ENCODE peak calls at places on chromosomes 2 and 18, in ten cellular contexts. One of them, this sample, is unnamed.

GRCh38 chr18:48023334-48024008 is 93.0 kb upstream of the SMAD2 start:
- DNase-seq in osteoblast: peak; percentile 94
- DNase-seq in right cardiac atrium: no peak
- DNase-seq in GM23248: peak; percentile 65
- DNase-seq in tibial artery: no peak
- DNase-seq in bronchial epithelial cell: peak; percentile 80
- DNase-seq in neural progenitor cell: peak; percentile 73
- DNase-seq in astrocyte: peak; percentile 81
- DNase-seq in SJSA1: peak; percentile 62
- DNase-seq in MM.1S: peak; percentile 31
- DNase-seq in this sample: no peak

GRCh38 chr2:9226458-9227380 is 20.1 kb downstream of the ASAP2 start:
- DNase-seq in osteoblast: no peak
- DNase-seq in right cardiac atrium: no peak
- DNase-seq in GM23248: no peak
- DNase-seq in tibial artery: no peak
- DNase-seq in bronchial epithelial cell: no peak
- DNase-seq in neural progenitor cell: no peak
- DNase-seq in astrocyte: no peak
- DNase-seq in SJSA1: no peak
- DNase-seq in MM.1S: no peak
- DNase-seq in this sample: no peak

GRCh38 chr18:29811519-29811918 is 1231.0 kb downstream of the DSC3 start:
- DNase-seq in osteoblast: peak; percentile 31
- DNase-seq in right cardiac atrium: no peak
- DNase-seq in GM23248: no peak
- DNase-seq in tibial artery: no peak
- DNase-seq in bronchial epithelial cell: no peak
- DNase-seq in neural progenitor cell: no peak
- DNase-seq in astrocyte: no peak
- DNase-seq in SJSA1: no peak
- DNase-seq in MM.1S: no peak
- DNase-seq in this sample: no peak

GRCh38 chr2:171081649-171082111 is 79.0 kb downstream of the TLK1 start:
- DNase-seq in osteoblast: no peak
- DNase-seq in right cardiac atrium: no peak
- DNase-seq in GM23248: no peak
- DNase-seq in tibial artery: no peak
- DNase-seq in bronchial epithelial cell: no peak
- DNase-seq in neural progenitor cell: peak; percentile 4
- DNase-seq in astrocyte: no peak
- DNase-seq in SJSA1: no peak
- DNase-seq in MM.1S: no peak
- DNase-seq in this sample: no peak

GRCh38 chr2:204604061-204604460 is 58.8 kb downstream of the PARD3B start:
- DNase-seq in osteoblast: no peak
- DNase-seq in right cardiac atrium: no peak
- DNase-seq in GM23248: peak; percentile 4
- DNase-seq in tibial artery: no peak
- DNase-seq in bronchial epithelial cell: no peak
- DNase-seq in neural progenitor cell: no peak
- DNase-seq in astrocyte: peak; percentile 62
- DNase-seq in SJSA1: no peak
- DNase-seq in MM.1S: no peak
- DNase-seq in this sample: no peak

GRCh38 chr2:53582556-53582955 is 185.0 kb upstream of the CHAC2 start:
- DNase-seq in osteoblast: no peak
- DNase-seq in right cardiac atrium: no peak
- DNase-seq in GM23248: no peak
- DNase-seq in tibial artery: no peak
- DNase-seq in bronchial epithelial cell: no peak
- DNase-seq in neural progenitor cell: no peak
- DNase-seq in astrocyte: no peak
- DNase-seq in SJSA1: no peak
- DNase-seq in MM.1S: no peak
- DNase-seq in this sample: no peak

GRCh38 chr2:71864085-71864484 is 283.6 kb downstream of the CYP26B1 start:
- DNase-seq in osteoblast: no peak
- DNase-seq in right cardiac atrium: no peak
- DNase-seq in GM23248: no peak
- DNase-seq in tibial artery: no peak
- DNase-seq in bronchial epithelial cell: no peak
- DNase-seq in neural progenitor cell: no peak
- DNase-seq in astrocyte: no peak
- DNase-seq in SJSA1: no peak
- DNase-seq in MM.1S: no peak
- DNase-seq in this sample: no peak

GRCh38 chr2:182595650-182596049 is 120.4 kb upstream of the DNAJC10 start:
- DNase-seq in osteoblast: peak; percentile 73
- DNase-seq in right cardiac atrium: no peak
- DNase-seq in GM23248: no peak
- DNase-seq in tibial artery: no peak
- DNase-seq in bronchial epithelial cell: no peak
- DNase-seq in neural progenitor cell: no peak
- DNase-seq in astrocyte: no peak
- DNase-seq in SJSA1: no peak
- DNase-seq in MM.1S: no peak
- DNase-seq in this sample: no peak

GRCh38 chr18:58161659-58162058 is 117.6 kb downstream of the NEDD4L start:
- DNase-seq in osteoblast: no peak
- DNase-seq in right cardiac atrium: no peak
- DNase-seq in GM23248: no peak
- DNase-seq in tibial artery: no peak
- DNase-seq in bronchial epithelial cell: peak; percentile 39
- DNase-seq in neural progenitor cell: peak; percentile 39
- DNase-seq in astrocyte: peak; percentile 4
- DNase-seq in SJSA1: no peak
- DNase-seq in MM.1S: no peak
- DNase-seq in this sample: peak; percentile 31

DNA sequence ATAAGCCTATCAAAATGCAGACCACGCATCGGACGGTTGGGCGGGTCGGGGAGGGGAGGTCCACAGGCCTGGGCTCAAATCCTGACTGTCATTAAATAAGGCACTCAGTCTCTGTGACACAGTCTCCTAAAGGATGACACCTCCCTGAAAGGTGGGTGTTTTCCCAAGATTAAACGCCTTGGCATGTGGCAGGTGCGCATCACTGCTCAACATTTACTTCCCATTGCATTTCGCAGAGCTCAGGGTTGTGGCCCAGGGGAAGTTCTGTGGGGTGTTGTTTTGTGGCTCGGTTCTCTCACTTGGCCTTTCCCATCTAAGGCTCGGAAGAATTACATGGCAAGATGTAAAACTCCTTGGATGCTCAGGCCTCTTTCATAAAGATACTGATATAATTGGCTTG is 107.4 kb downstream of the NCK2 start:
- DNase-seq in osteoblast: no peak
- DNase-seq in right cardiac atrium: no peak
- DNase-seq in GM23248: no peak
- DNase-seq in tibial artery: no peak
- DNase-seq in bronchial epithelial cell: no peak
- DNase-seq in neural progenitor cell: no peak
- DNase-seq in astrocyte: no peak
- DNase-seq in SJSA1: no peak
- DNase-seq in MM.1S: no peak
- DNase-seq in this sample: peak; percentile 86
- H3K4me3 ChIP-seq in osteoblast: no peak overlapping the region
- H3K4me3 ChIP-seq in right cardiac atrium: no peak overlapping the region
- H3K4me3 ChIP-seq in GM23248: no peak overlapping the region
- H3K4me3 ChIP-seq in tibial artery: no peak overlapping the region
- H3K4me3 ChIP-seq in bronchial epithelial cell: no peak overlapping the region
- H3K4me3 ChIP-seq in neural progenitor cell: no peak overlapping the region
- H3K4me3 ChIP-seq in astrocyte: no peak overlapping the region
- H3K4me3 ChIP-seq in SJSA1: no peak overlapping the region
- H3K4me3 ChIP-seq in MM.1S: no peak overlapping the region
- H3K4me3 ChIP-seq in this sample: no peak overlapping the region

GRCh38 chr2:20471902-20472559 is 25.2 kb downstream of the RHOB start:
- DNase-seq in osteoblast: no peak
- DNase-seq in right cardiac atrium: no peak
- DNase-seq in GM23248: peak; percentile 30
- DNase-seq in tibial artery: peak; percentile 18
- DNase-seq in bronchial epithelial cell: peak; percentile 51
- DNase-seq in neural progenitor cell: no peak
- DNase-seq in astrocyte: no peak
- DNase-seq in SJSA1: no peak
- DNase-seq in MM.1S: no peak
- DNase-seq in this sample: no peak
- H3K4me3 ChIP-seq in osteoblast: no peak overlapping the region
- H3K4me3 ChIP-seq in right cardiac atrium: no peak overlapping the region
- H3K4me3 ChIP-seq in GM23248: no peak overlapping the region
- H3K4me3 ChIP-seq in tibial artery: no peak overlapping the region
- H3K4me3 ChIP-seq in bronchial epithelial cell: no peak overlapping the region
- H3K4me3 ChIP-seq in neural progenitor cell: no peak overlapping the region
- H3K4me3 ChIP-seq in astrocyte: no peak overlapping the region
- H3K4me3 ChIP-seq in SJSA1: no peak overlapping the region
- H3K4me3 ChIP-seq in MM.1S: no peak overlapping the region
- H3K4me3 ChIP-seq in this sample: no peak overlapping the region

DNA sequence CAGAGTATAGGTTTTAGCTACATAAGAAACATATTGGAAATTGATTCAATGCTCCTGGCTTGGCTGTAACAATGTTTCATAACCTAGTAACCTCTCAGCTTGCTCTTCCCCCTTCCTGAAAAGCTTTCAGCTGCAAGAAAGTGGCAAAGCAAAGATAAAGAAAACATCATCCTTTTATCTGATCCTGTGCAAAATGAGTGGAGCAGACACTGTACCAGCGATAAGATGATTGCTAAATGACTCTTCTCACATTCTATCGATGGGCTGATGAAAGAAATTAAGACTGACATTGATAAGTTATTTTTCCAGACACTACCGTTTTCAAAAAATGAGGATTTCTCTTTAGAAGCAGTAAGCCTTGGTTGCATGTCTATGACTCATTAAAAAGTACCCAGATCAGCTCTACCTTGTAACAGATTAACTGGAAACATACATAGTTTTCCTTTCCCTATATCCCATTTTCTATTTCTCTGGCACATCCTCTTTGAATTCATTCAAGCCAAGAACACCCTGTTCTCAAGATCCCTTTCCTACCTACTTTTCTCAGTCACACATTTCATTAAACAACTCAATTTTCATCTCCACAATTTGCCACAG is 87.1 kb upstream of the LYPD1 start:
- DNase-seq in osteoblast: no peak
- DNase-seq in right cardiac atrium: no peak
- DNase-seq in GM23248: no peak
- DNase-seq in tibial artery: no peak
- DNase-seq in bronchial epithelial cell: peak; percentile 9
- DNase-seq in neural progenitor cell: no peak
- DNase-seq in astrocyte: peak; percentile 15
- DNase-seq in SJSA1: no peak
- DNase-seq in MM.1S: no peak
- DNase-seq in this sample: no peak
- H3K4me3 ChIP-seq in osteoblast: no peak overlapping the region
- H3K4me3 ChIP-seq in right cardiac atrium: no peak overlapping the region
- H3K4me3 ChIP-seq in GM23248: no peak overlapping the region
- H3K4me3 ChIP-seq in tibial artery: no peak overlapping the region
- H3K4me3 ChIP-seq in bronchial epithelial cell: no peak overlapping the region
- H3K4me3 ChIP-seq in neural progenitor cell: no peak overlapping the region
- H3K4me3 ChIP-seq in astrocyte: no peak overlapping the region
- H3K4me3 ChIP-seq in SJSA1: no peak overlapping the region
- H3K4me3 ChIP-seq in MM.1S: no peak overlapping the region
- H3K4me3 ChIP-seq in this sample: no peak overlapping the region

DNA sequence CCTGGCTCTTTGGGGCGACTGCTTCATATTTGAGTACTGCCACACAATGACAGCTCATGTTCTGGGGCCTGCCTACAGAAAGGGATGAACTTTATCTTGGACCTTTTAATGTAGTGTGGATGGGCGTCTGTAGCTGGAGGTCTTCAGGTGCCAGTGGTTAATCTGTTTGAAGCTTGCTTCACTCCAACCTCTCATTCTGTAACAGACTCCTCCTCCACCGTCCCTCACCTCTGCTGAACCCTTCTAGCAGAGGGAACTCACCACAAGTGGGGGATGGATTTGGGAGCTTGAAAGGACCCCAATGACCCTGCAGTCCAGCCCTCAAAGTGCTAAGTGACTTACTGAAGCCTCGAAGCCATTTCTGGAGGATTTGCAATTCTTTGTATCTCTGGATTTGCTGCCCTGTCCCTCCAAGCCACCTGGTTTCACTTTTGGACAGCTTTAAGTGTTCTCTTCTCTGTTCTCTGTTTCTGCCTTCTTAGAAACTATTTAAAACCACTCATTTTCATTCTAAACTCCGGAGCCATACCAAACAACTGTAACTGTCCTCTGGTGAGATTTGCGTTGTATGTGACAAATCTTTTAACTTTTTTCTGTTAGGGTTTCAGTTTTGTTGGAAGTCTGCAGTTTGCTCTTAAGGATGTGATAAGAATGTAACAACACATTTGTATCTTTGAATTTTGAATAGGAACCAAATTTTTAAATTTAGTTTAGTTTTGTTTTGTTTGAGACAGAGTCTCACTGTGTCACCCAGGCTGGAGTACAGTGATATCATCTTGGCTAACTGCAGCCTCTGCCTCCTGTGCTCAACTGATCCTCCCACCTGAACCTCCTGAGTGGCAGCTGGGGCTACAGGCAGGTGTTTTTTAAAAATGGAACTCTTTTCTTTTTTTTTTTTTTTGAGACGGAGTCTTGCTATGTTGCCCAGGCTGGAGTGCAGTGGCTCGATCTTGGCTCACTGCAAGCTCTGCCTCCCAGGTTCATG is 37.0 kb upstream of the CASP8 start:
- DNase-seq in osteoblast: no peak
- DNase-seq in right cardiac atrium: no peak
- DNase-seq in GM23248: no peak
- DNase-seq in tibial artery: no peak
- DNase-seq in bronchial epithelial cell: no peak
- DNase-seq in neural progenitor cell: no peak
- DNase-seq in astrocyte: no peak
- DNase-seq in SJSA1: no peak
- DNase-seq in MM.1S: peak; percentile 77
- DNase-seq in this sample: no peak
- H3K4me3 ChIP-seq in osteoblast: peak overlapping the region; percentile 31
- H3K4me3 ChIP-seq in right cardiac atrium: no peak overlapping the region
- H3K4me3 ChIP-seq in GM23248: no peak overlapping the region
- H3K4me3 ChIP-seq in tibial artery: no peak overlapping the region
- H3K4me3 ChIP-seq in bronchial epithelial cell: no peak overlapping the region
- H3K4me3 ChIP-seq in neural progenitor cell: no peak overlapping the region
- H3K4me3 ChIP-seq in astrocyte: no peak overlapping the region
- H3K4me3 ChIP-seq in SJSA1: no peak overlapping the region
- H3K4me3 ChIP-seq in MM.1S: peak overlapping the region; percentile 36
- H3K4me3 ChIP-seq in this sample: no peak overlapping the region

GRCh38 chr2:129885735-129886134 is 93.7 kb upstream of the RAB6C start:
- DNase-seq in osteoblast: no peak
- DNase-seq in right cardiac atrium: no peak
- DNase-seq in GM23248: no peak
- DNase-seq in tibial artery: no peak
- DNase-seq in bronchial epithelial cell: no peak
- DNase-seq in neural progenitor cell: peak; percentile 39
- DNase-seq in astrocyte: no peak
- DNase-seq in SJSA1: no peak
- DNase-seq in MM.1S: no peak
- DNase-seq in this sample: no peak
- H3K4me3 ChIP-seq in osteoblast: no peak overlapping the region
- H3K4me3 ChIP-seq in right cardiac atrium: no peak overlapping the region
- H3K4me3 ChIP-seq in GM23248: no peak overlapping the region
- H3K4me3 ChIP-seq in tibial artery: no peak overlapping the region
- H3K4me3 ChIP-seq in bronchial epithelial cell: no peak overlapping the region
- H3K4me3 ChIP-seq in neural progenitor cell: no peak overlapping the region
- H3K4me3 ChIP-seq in astrocyte: no peak overlapping the region
- H3K4me3 ChIP-seq in SJSA1: no peak overlapping the region
- H3K4me3 ChIP-seq in MM.1S: no peak overlapping the region
- H3K4me3 ChIP-seq in this sample: no peak overlapping the region

GRCh38 chr18:3526421-3527354 is 76.7 kb downstream of the TGIF1 start:
- DNase-seq in osteoblast: no peak
- DNase-seq in right cardiac atrium: no peak
- DNase-seq in GM23248: peak; percentile 12
- DNase-seq in tibial artery: no peak
- DNase-seq in bronchial epithelial cell: peak; percentile 16
- DNase-seq in neural progenitor cell: peak; percentile 65
- DNase-seq in astrocyte: peak; percentile 85
- DNase-seq in SJSA1: no peak
- DNase-seq in MM.1S: peak; percentile 85
- DNase-seq in this sample: peak; percentile 93
- H3K4me3 ChIP-seq in osteoblast: no peak overlapping the region
- H3K4me3 ChIP-seq in right cardiac atrium: no peak overlapping the region
- H3K4me3 ChIP-seq in GM23248: no peak overlapping the region
- H3K4me3 ChIP-seq in tibial artery: no peak overlapping the region
- H3K4me3 ChIP-seq in bronchial epithelial cell: no peak overlapping the region
- H3K4me3 ChIP-seq in neural progenitor cell: no peak overlapping the region
- H3K4me3 ChIP-seq in astrocyte: no peak overlapping the region
- H3K4me3 ChIP-seq in SJSA1: no peak overlapping the region
- H3K4me3 ChIP-seq in MM.1S: peak overlapping the region; percentile 55
- H3K4me3 ChIP-seq in this sample: no peak overlapping the region